ENCODE peak calls at places on chromosomes 2 and 18, in nine cellular contexts. I is neural progenitor cell, V is GM23338, X is GM23248, C is HCT116, U is PC-3, A is OCI-LY7, E is MM.1S, P is hepatocyte. S is an unnamed sample.
A peak's percentile ranks its signal among the peaks of the same experiment; 100 is the strongest.

GRCh38 chr2:210517169-210517693 is 39.2 kb upstream of the CPS1 start:
- DNase-seq in U (no peak), P (peak; percentile 28), C (no peak), A (no peak), E (no peak), X (no peak), I (no peak), V (no peak), S (no peak)

GRCh38 chr2:37566517-37566961 is 104.9 kb downstream of the CDC42EP3 start:
- DNase-seq in X (peak; percentile 76), C (no peak), A (no peak), E (no peak), U (no peak), P (no peak), I (no peak), V (no peak), S (no peak)

GRCh38 chr18:63105636-63106316 is 213.8 kb downstream of the BCL2 start:
- DNase-seq in C (no peak), P (no peak), X (no peak), I (no peak), U (no peak), E (no peak), V (no peak), A (no peak), S (no peak)

GRCh38 chr2:112149194-112149593 is 11.0 kb downstream of the FBLN7 start:
- DNase-seq in X (no peak), C (no peak), A (no peak), E (no peak), I (no peak), U (no peak), P (no peak), V (no peak), S (no peak)

GRCh38 chr18:29512203-29512602 is 1335.3 kb upstream of the CDH2 start:
- DNase-seq in E (no peak), U (no peak), V (no peak), A (no peak), I (no peak), C (no peak), P (no peak), X (no peak), S (no peak)

GRCh38 chr2:226953826-226954225 is 118.0 kb downstream of the RHBDD1 start:
- DNase-seq in A (no peak), V (no peak), C (no peak), P (no peak), U (no peak), I (no peak), E (no peak), X (no peak), S (no peak)

GRCh38 chr2:228135300-228135699 is 46.2 kb downstream of the SPHKAP start:
- DNase-seq in I (no peak), X (no peak), P (no peak), E (peak; percentile 50), V (no peak), U (no peak), C (no peak), A (no peak), S (no peak)

GRCh38 chr2:96940026-96940601 is 46.3 kb downstream of the FAM178B start:
- DNase-seq in U (no peak), I (no peak), V (no peak), P (no peak), C (no peak), A (no peak), E (no peak), X (no peak), S (no peak)

GRCh38 chr2:29952973-29953372 is 31.6 kb upstream of the ALK start:
- DNase-seq in A (no peak), I (no peak), C (no peak), X (no peak), V (peak; percentile 14), E (no peak), P (no peak), U (no peak), S (no peak)

GRCh38 chr2:160657206-160657605 is 163.6 kb upstream of the RBMS1 start:
- DNase-seq in C (no peak), I (peak; percentile 26), P (no peak), V (no peak), A (no peak), E (no peak), X (peak; percentile 64), U (no peak), S (no peak)

GRCh38 chr2:99337931-99338580 is 867 bp downstream of the EIF5B start:
- DNase-seq in I (peak; percentile 8), E (peak; percentile 40), C (no peak), A (peak; percentile 44), X (peak; percentile 45), P (no peak), V (peak; percentile 28), U (peak; percentile 19), S (peak; percentile 18)

GRCh38 chr2:230898016-230898415 is 27.0 kb downstream of the GPR55 start:
- DNase-seq in U (no peak), E (no peak), A (no peak), P (peak; percentile 4), I (no peak), V (no peak), C (no peak), X (no peak), S (no peak)

GRCh38 chr2:105186967-105187498 is 54.5 kb upstream of the GPR45 start:
- DNase-seq in I (no peak), U (no peak), V (no peak), A (no peak), P (no peak), X (no peak), E (no peak), C (no peak), S (no peak)

GRCh38 chr2:128769457-128770142 is 450.9 kb upstream of the HS6ST1 start:
- DNase-seq in P (no peak), I (no peak), X (no peak), A (no peak), V (no peak), E (no peak), C (no peak), U (no peak), S (no peak)

GRCh38 chr2:242012956-242013764 is 143.6 kb downstream of the RTP5 start:
- DNase-seq in V (no peak), E (no peak), U (no peak), P (no peak), X (no peak), A (no peak), C (no peak), I (no peak), S (no peak)

GRCh38 chr18:48832961-48833700 is 117.6 kb downstream of the SMAD7 start:
- DNase-seq in I (peak; percentile 52), A (no peak), P (peak; percentile 53), E (no peak), V (no peak), U (peak; percentile 81), C (peak; percentile 84), X (peak; percentile 78), S (no peak)

GRCh38 chr2:73582364-73582763 is 59.9 kb downstream of the NAT8 start:
- DNase-seq in I (no peak), X (no peak), E (no peak), U (no peak), P (no peak), A (no peak), C (no peak), V (no peak), S (no peak)

GRCh38 chr2:221562226-221562625 is 9.9 kb downstream of the EPHA4 start:
- DNase-seq in A (no peak), U (no peak), P (no peak), I (no peak), C (no peak), E (no peak), V (no peak), X (no peak), S (no peak)

DNA sequence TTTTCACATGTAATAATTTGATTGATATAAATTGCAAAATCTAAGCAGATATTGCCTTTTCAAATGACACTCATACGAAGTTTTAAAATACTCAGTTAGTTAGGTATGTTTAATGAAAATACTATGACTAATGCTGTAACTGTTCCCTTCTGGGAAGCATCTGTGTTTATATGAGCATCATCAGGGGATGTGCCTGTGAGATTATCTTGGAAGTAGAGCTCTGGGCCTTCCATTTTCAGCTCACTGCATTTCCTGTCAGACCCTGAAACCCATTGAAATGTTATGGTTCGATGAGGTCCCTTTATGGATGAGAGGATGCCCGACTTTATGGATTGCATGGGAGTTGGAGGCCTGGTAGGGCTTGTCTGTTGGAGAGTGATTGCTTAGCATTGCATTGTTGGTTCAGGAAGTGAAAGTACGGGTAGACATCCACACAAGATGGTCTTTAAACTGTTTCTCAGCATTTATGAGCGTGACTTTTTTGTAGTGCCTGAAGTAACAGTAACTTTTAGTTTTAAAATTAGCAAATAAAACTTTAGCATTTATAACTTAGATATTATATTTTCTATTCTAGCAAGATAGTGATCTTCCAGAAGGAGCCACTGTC is 28.7 kb downstream of the ELP2 start:
- DNase-seq in C (no peak), A (no peak), E (no peak), P (no peak), I (no peak), V (no peak), X (peak; percentile 85), U (no peak), S (no peak)
- TF ChIP-seq EZH2phosphoT487 in C (no peak), A (no peak), E (no peak), P (no peak), I (no peak), V (no peak), X (no peak), U (no peak), S (no peak)

GRCh38 chr2:12196495-12196894 is 450.1 kb downstream of the LPIN1 start:
- DNase-seq in I (no peak), P (no peak), E (no peak), X (no peak), U (no peak), C (no peak), A (no peak), V (no peak), S (no peak)
- TF ChIP-seq EZH2phosphoT487 in I (no peak), P (no peak), E (no peak), X (no peak), U (no peak), C (no peak), A (no peak), V (no peak), S (no peak)

DNA sequence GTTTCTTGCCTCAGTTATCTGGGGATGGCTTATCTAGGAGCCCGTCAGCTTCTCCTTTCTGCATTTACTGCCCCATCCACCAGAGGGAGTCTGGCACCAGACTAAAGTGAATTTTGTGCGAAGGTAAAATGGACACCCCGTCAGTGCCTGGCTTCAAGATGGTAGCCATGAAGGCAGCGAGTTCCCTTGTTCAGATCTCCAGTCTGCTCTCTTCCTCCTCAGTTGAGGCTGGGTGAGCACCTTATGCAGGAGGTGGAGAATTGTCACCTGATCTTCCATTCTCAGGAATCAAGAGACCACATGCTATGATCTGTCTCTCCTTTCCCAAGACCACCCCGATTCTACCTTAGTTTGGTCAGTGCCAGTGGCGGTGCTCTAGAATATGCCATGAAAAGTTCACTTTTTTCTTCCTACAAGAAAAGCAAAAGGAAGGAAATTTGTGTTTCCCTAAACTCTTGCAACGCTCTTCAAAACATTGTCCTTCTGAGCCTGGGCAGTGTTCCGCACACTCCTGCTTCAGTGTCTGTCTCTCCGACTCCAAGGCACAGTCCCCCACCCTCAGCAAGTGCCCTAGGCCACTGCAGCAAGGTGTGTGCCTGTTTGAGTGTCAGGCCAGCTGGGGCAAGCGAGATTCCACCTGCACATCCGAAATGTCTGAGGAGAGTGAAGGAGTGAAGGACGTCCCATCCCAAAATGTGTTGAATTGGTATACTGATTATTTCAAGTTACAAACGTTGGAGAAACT is 168.6 kb downstream of the SS18 start:
- DNase-seq in V (peak; percentile 84), P (peak; percentile 10), C (peak; percentile 57), E (peak; percentile 67), U (peak; percentile 60), X (peak; percentile 30), I (peak; percentile 39), A (peak; percentile 73), S (peak; percentile 20)
- TF ChIP-seq EZH2phosphoT487 in V (no peak), P (no peak), C (no peak), E (no peak), U (no peak), X (no peak), I (no peak), A (no peak), S (no peak)

GRCh38 chr18:50287028-50287440 is 458 bp downstream of the CXXC1 start:
- DNase-seq in X (no peak), A (no peak), U (no peak), P (no peak), E (no peak), I (no peak), V (no peak), C (no peak), S (no peak)
- TF ChIP-seq EZH2phosphoT487 in X (no peak), A (no peak), U (no peak), P (no peak), E (no peak), I (no peak), V (no peak), C (no peak), S (no peak)